ENCODE peak calls at places on chromosome 3, in ten cellular contexts. One of them, this sample, is unnamed.
A peak's percentile ranks its signal among the peaks of the same experiment; 100 is the strongest.

GRCh38 chr3:65886376-65886775 is 152.3 kb downstream of the MAGI1 start:
- DNase-seq in NCI-H524: peak; percentile 73
- DNase-seq in hippocampal formation: no peak
- DNase-seq in stimulated activated CD8-positive, alpha-beta memory T cell treated with anti-CD3 and anti-CD28 coated beads, Interleukin-4, amount 100 ng/mL, for 4 hours: no peak
- DNase-seq in activated T-cell treated with anti-CD3 and anti-CD28 coated beads for 1 hour: no peak
- DNase-seq in activated naive CD4-positive, alpha-beta T cell treated with anti-CD3 and anti-CD28 coated beads, Interleukin-2, amount 50 U/mL, for 72 hours: no peak
- DNase-seq in kidney tubule cell: no peak
- DNase-seq in ELR: no peak
- DNase-seq in SJSA1: no peak
- DNase-seq in COLO829: no peak
- DNase-seq in this sample: no peak

GRCh38 chr3:13621381-13622221 is 72.7 kb downstream of the FBLN2 start:
- DNase-seq in SJSA1: no peak
- DNase-seq in NCI-H524: no peak
- DNase-seq in COLO829: no peak
- DNase-seq in activated naive CD4-positive, alpha-beta T cell treated with anti-CD3 and anti-CD28 coated beads, Interleukin-2, amount 50 U/mL, for 72 hours: no peak
- DNase-seq in stimulated activated CD8-positive, alpha-beta memory T cell treated with anti-CD3 and anti-CD28 coated beads, Interleukin-4, amount 100 ng/mL, for 4 hours: no peak
- DNase-seq in hippocampal formation: no peak
- DNase-seq in ELR: no peak
- DNase-seq in activated T-cell treated with anti-CD3 and anti-CD28 coated beads for 1 hour: peak; percentile 10
- DNase-seq in kidney tubule cell: no peak
- DNase-seq in this sample: no peak

GRCh38 chr3:158773845-158774542 is 27.9 kb upstream of the MFSD1 start:
- DNase-seq in SJSA1: no peak
- DNase-seq in activated naive CD4-positive, alpha-beta T cell treated with anti-CD3 and anti-CD28 coated beads, Interleukin-2, amount 50 U/mL, for 72 hours: no peak
- DNase-seq in kidney tubule cell: peak; percentile 45
- DNase-seq in ELR: no peak
- DNase-seq in NCI-H524: no peak
- DNase-seq in COLO829: no peak
- DNase-seq in stimulated activated CD8-positive, alpha-beta memory T cell treated with anti-CD3 and anti-CD28 coated beads, Interleukin-4, amount 100 ng/mL, for 4 hours: no peak
- DNase-seq in hippocampal formation: no peak
- DNase-seq in activated T-cell treated with anti-CD3 and anti-CD28 coated beads for 1 hour: no peak
- DNase-seq in this sample: no peak

GRCh38 chr3:155418426-155418825 is 124.9 kb upstream of the STRIT1 start:
- DNase-seq in SJSA1: no peak
- DNase-seq in kidney tubule cell: no peak
- DNase-seq in NCI-H524: peak; percentile 79
- DNase-seq in activated T-cell treated with anti-CD3 and anti-CD28 coated beads for 1 hour: no peak
- DNase-seq in activated naive CD4-positive, alpha-beta T cell treated with anti-CD3 and anti-CD28 coated beads, Interleukin-2, amount 50 U/mL, for 72 hours: no peak
- DNase-seq in ELR: no peak
- DNase-seq in hippocampal formation: no peak
- DNase-seq in stimulated activated CD8-positive, alpha-beta memory T cell treated with anti-CD3 and anti-CD28 coated beads, Interleukin-4, amount 100 ng/mL, for 4 hours: no peak
- DNase-seq in COLO829: no peak
- DNase-seq in this sample: no peak

GRCh38 chr3:13507791-13508339 is 27.8 kb downstream of the HDAC11 start:
- DNase-seq in activated naive CD4-positive, alpha-beta T cell treated with anti-CD3 and anti-CD28 coated beads, Interleukin-2, amount 50 U/mL, for 72 hours: no peak
- DNase-seq in kidney tubule cell: no peak
- DNase-seq in NCI-H524: no peak
- DNase-seq in hippocampal formation: no peak
- DNase-seq in ELR: peak; percentile 66
- DNase-seq in stimulated activated CD8-positive, alpha-beta memory T cell treated with anti-CD3 and anti-CD28 coated beads, Interleukin-4, amount 100 ng/mL, for 4 hours: no peak
- DNase-seq in SJSA1: peak; percentile 24
- DNase-seq in COLO829: peak; percentile 12
- DNase-seq in activated T-cell treated with anti-CD3 and anti-CD28 coated beads for 1 hour: no peak
- DNase-seq in this sample: no peak

GRCh38 chr3:128532007-128532983 is 39.3 kb upstream of the GATA2 start:
- DNase-seq in activated T-cell treated with anti-CD3 and anti-CD28 coated beads for 1 hour: no peak
- DNase-seq in NCI-H524: no peak
- DNase-seq in SJSA1: no peak
- DNase-seq in COLO829: no peak
- DNase-seq in ELR: no peak
- DNase-seq in activated naive CD4-positive, alpha-beta T cell treated with anti-CD3 and anti-CD28 coated beads, Interleukin-2, amount 50 U/mL, for 72 hours: no peak
- DNase-seq in kidney tubule cell: no peak
- DNase-seq in stimulated activated CD8-positive, alpha-beta memory T cell treated with anti-CD3 and anti-CD28 coated beads, Interleukin-4, amount 100 ng/mL, for 4 hours: no peak
- DNase-seq in hippocampal formation: no peak
- DNase-seq in this sample: no peak

GRCh38 chr3:73745429-73746247 is 120.9 kb upstream of the PDZRN3 start:
- DNase-seq in stimulated activated CD8-positive, alpha-beta memory T cell treated with anti-CD3 and anti-CD28 coated beads, Interleukin-4, amount 100 ng/mL, for 4 hours: no peak
- DNase-seq in COLO829: no peak
- DNase-seq in SJSA1: no peak
- DNase-seq in kidney tubule cell: peak; percentile 22
- DNase-seq in NCI-H524: no peak
- DNase-seq in activated T-cell treated with anti-CD3 and anti-CD28 coated beads for 1 hour: no peak
- DNase-seq in ELR: no peak
- DNase-seq in hippocampal formation: no peak
- DNase-seq in activated naive CD4-positive, alpha-beta T cell treated with anti-CD3 and anti-CD28 coated beads, Interleukin-2, amount 50 U/mL, for 72 hours: no peak
- DNase-seq in this sample: no peak

GRCh38 chr3:99808163-99808794 is 9.4 kb upstream of the CMSS1 start:
- DNase-seq in hippocampal formation: peak; percentile 33
- DNase-seq in activated T-cell treated with anti-CD3 and anti-CD28 coated beads for 1 hour: peak; percentile 14
- DNase-seq in kidney tubule cell: peak; percentile 80
- DNase-seq in activated naive CD4-positive, alpha-beta T cell treated with anti-CD3 and anti-CD28 coated beads, Interleukin-2, amount 50 U/mL, for 72 hours: no peak
- DNase-seq in SJSA1: peak; percentile 41
- DNase-seq in COLO829: peak; percentile 83
- DNase-seq in NCI-H524: peak; percentile 23
- DNase-seq in ELR: peak; percentile 78
- DNase-seq in stimulated activated CD8-positive, alpha-beta memory T cell treated with anti-CD3 and anti-CD28 coated beads, Interleukin-4, amount 100 ng/mL, for 4 hours: no peak
- DNase-seq in this sample: peak; percentile 79

GRCh38 chr3:142056656-142057330 is 92.6 kb downstream of the TFDP2 start:
- DNase-seq in ELR: no peak
- DNase-seq in SJSA1: no peak
- DNase-seq in NCI-H524: no peak
- DNase-seq in hippocampal formation: no peak
- DNase-seq in activated naive CD4-positive, alpha-beta T cell treated with anti-CD3 and anti-CD28 coated beads, Interleukin-2, amount 50 U/mL, for 72 hours: no peak
- DNase-seq in kidney tubule cell: peak; percentile 2
- DNase-seq in activated T-cell treated with anti-CD3 and anti-CD28 coated beads for 1 hour: no peak
- DNase-seq in stimulated activated CD8-positive, alpha-beta memory T cell treated with anti-CD3 and anti-CD28 coated beads, Interleukin-4, amount 100 ng/mL, for 4 hours: no peak
- DNase-seq in COLO829: no peak
- DNase-seq in this sample: peak; percentile 88

GRCh38 chr3:43998841-43999805 is 242.6 kb upstream of the TOPAZ1 start:
- DNase-seq in activated naive CD4-positive, alpha-beta T cell treated with anti-CD3 and anti-CD28 coated beads, Interleukin-2, amount 50 U/mL, for 72 hours: no peak
- DNase-seq in activated T-cell treated with anti-CD3 and anti-CD28 coated beads for 1 hour: no peak
- DNase-seq in COLO829: peak; percentile 62
- DNase-seq in hippocampal formation: no peak
- DNase-seq in NCI-H524: peak; percentile 59
- DNase-seq in kidney tubule cell: peak; percentile 80
- DNase-seq in ELR: peak; percentile 83
- DNase-seq in SJSA1: no peak
- DNase-seq in stimulated activated CD8-positive, alpha-beta memory T cell treated with anti-CD3 and anti-CD28 coated beads, Interleukin-4, amount 100 ng/mL, for 4 hours: no peak
- DNase-seq in this sample: peak; percentile 84

GRCh38 chr3:11386413-11387155 is 114.4 kb downstream of the ATG7 start:
- DNase-seq in hippocampal formation: no peak
- DNase-seq in stimulated activated CD8-positive, alpha-beta memory T cell treated with anti-CD3 and anti-CD28 coated beads, Interleukin-4, amount 100 ng/mL, for 4 hours: no peak
- DNase-seq in ELR: no peak
- DNase-seq in SJSA1: no peak
- DNase-seq in NCI-H524: no peak
- DNase-seq in activated naive CD4-positive, alpha-beta T cell treated with anti-CD3 and anti-CD28 coated beads, Interleukin-2, amount 50 U/mL, for 72 hours: no peak
- DNase-seq in COLO829: no peak
- DNase-seq in activated T-cell treated with anti-CD3 and anti-CD28 coated beads for 1 hour: no peak
- DNase-seq in kidney tubule cell: peak; percentile 2
- DNase-seq in this sample: peak; percentile 24

GRCh38 chr3:58388550-58389061 is 45.0 kb downstream of the PDHB start:
- DNase-seq in activated T-cell treated with anti-CD3 and anti-CD28 coated beads for 1 hour: no peak
- DNase-seq in NCI-H524: no peak
- DNase-seq in activated naive CD4-positive, alpha-beta T cell treated with anti-CD3 and anti-CD28 coated beads, Interleukin-2, amount 50 U/mL, for 72 hours: no peak
- DNase-seq in stimulated activated CD8-positive, alpha-beta memory T cell treated with anti-CD3 and anti-CD28 coated beads, Interleukin-4, amount 100 ng/mL, for 4 hours: no peak
- DNase-seq in kidney tubule cell: peak; percentile 25
- DNase-seq in ELR: peak; percentile 36
- DNase-seq in COLO829: peak; percentile 72
- DNase-seq in SJSA1: peak; percentile 46
- DNase-seq in hippocampal formation: peak; percentile 90
- DNase-seq in this sample: peak; percentile 32

GRCh38 chr3:64290864-64291263 is 65.6 kb upstream of the PRICKLE2 start:
- DNase-seq in stimulated activated CD8-positive, alpha-beta memory T cell treated with anti-CD3 and anti-CD28 coated beads, Interleukin-4, amount 100 ng/mL, for 4 hours: no peak
- DNase-seq in SJSA1: no peak
- DNase-seq in activated naive CD4-positive, alpha-beta T cell treated with anti-CD3 and anti-CD28 coated beads, Interleukin-2, amount 50 U/mL, for 72 hours: no peak
- DNase-seq in activated T-cell treated with anti-CD3 and anti-CD28 coated beads for 1 hour: no peak
- DNase-seq in COLO829: no peak
- DNase-seq in ELR: no peak
- DNase-seq in NCI-H524: no peak
- DNase-seq in kidney tubule cell: no peak
- DNase-seq in hippocampal formation: no peak
- DNase-seq in this sample: peak; percentile 27

GRCh38 chr3:72520690-72521308 is 327.4 kb downstream of the SHQ1 start:
- DNase-seq in activated naive CD4-positive, alpha-beta T cell treated with anti-CD3 and anti-CD28 coated beads, Interleukin-2, amount 50 U/mL, for 72 hours: no peak
- DNase-seq in COLO829: no peak
- DNase-seq in activated T-cell treated with anti-CD3 and anti-CD28 coated beads for 1 hour: no peak
- DNase-seq in hippocampal formation: no peak
- DNase-seq in ELR: peak; percentile 75
- DNase-seq in SJSA1: peak; percentile 60
- DNase-seq in NCI-H524: no peak
- DNase-seq in stimulated activated CD8-positive, alpha-beta memory T cell treated with anti-CD3 and anti-CD28 coated beads, Interleukin-4, amount 100 ng/mL, for 4 hours: no peak
- DNase-seq in kidney tubule cell: peak; percentile 73
- DNase-seq in this sample: no peak

GRCh38 chr3:17258823-17259436 is 374.2 kb downstream of the PLCL2 start:
- DNase-seq in SJSA1: peak; percentile 4
- DNase-seq in COLO829: peak; percentile 6
- DNase-seq in kidney tubule cell: peak; percentile 47
- DNase-seq in activated naive CD4-positive, alpha-beta T cell treated with anti-CD3 and anti-CD28 coated beads, Interleukin-2, amount 50 U/mL, for 72 hours: no peak
- DNase-seq in stimulated activated CD8-positive, alpha-beta memory T cell treated with anti-CD3 and anti-CD28 coated beads, Interleukin-4, amount 100 ng/mL, for 4 hours: no peak
- DNase-seq in ELR: peak; percentile 60
- DNase-seq in hippocampal formation: peak; percentile 51
- DNase-seq in NCI-H524: no peak
- DNase-seq in activated T-cell treated with anti-CD3 and anti-CD28 coated beads for 1 hour: no peak
- DNase-seq in this sample: peak; percentile 48

GRCh38 chr3:48678056-48678455 is 7.7 kb downstream of the NCKIPSD start:
- DNase-seq in COLO829: no peak
- DNase-seq in stimulated activated CD8-positive, alpha-beta memory T cell treated with anti-CD3 and anti-CD28 coated beads, Interleukin-4, amount 100 ng/mL, for 4 hours: no peak
- DNase-seq in NCI-H524: no peak
- DNase-seq in SJSA1: no peak
- DNase-seq in ELR: peak; percentile 52
- DNase-seq in hippocampal formation: no peak
- DNase-seq in activated T-cell treated with anti-CD3 and anti-CD28 coated beads for 1 hour: no peak
- DNase-seq in activated naive CD4-positive, alpha-beta T cell treated with anti-CD3 and anti-CD28 coated beads, Interleukin-2, amount 50 U/mL, for 72 hours: no peak
- DNase-seq in kidney tubule cell: peak; percentile 57
- DNase-seq in this sample: no peak

This sample was measured in myocyte.